ENCODE peak calls at places on chromosomes 6 and 20, in seven cellular contexts. One of them, this sample, is unnamed.

GRCh38 chr6:78845567-78845966 is 21.8 kb upstream of the IRAK1BP1 start:
- DNase-seq in K562: no peak
- DNase-seq in sigmoid colon: no peak
- DNase-seq in HCT116: no peak
- DNase-seq in transverse colon: no peak
- DNase-seq in spleen: no peak
- DNase-seq in breast epithelium: no peak
- DNase-seq in this sample: no peak

GRCh38 chr20:61052195-61052594 is 199.9 kb upstream of the CDH4 start:
- DNase-seq in breast epithelium: no peak
- DNase-seq in K562: no peak
- DNase-seq in HCT116: no peak
- DNase-seq in spleen: no peak
- DNase-seq in sigmoid colon: peak
- DNase-seq in transverse colon: no peak
- DNase-seq in this sample: no peak

GRCh38 chr6:152299336-152299735 is 337.8 kb downstream of the SYNE1 start:
- DNase-seq in transverse colon: no peak
- DNase-seq in spleen: no peak
- DNase-seq in HCT116: no peak
- DNase-seq in K562: no peak
- DNase-seq in sigmoid colon: no peak
- DNase-seq in breast epithelium: no peak
- DNase-seq in this sample: no peak

GRCh38 chr6:37077459-37078296 is 72.2 kb downstream of the FGD2 start:
- DNase-seq in breast epithelium: peak
- DNase-seq in K562: no peak
- DNase-seq in transverse colon: peak
- DNase-seq in HCT116: no peak
- DNase-seq in sigmoid colon: peak
- DNase-seq in spleen: no peak
- DNase-seq in this sample: no peak

GRCh38 chr20:3935295-3935955 is 46.2 kb downstream of the PANK2 start:
- DNase-seq in transverse colon: no peak
- DNase-seq in K562: no peak
- DNase-seq in HCT116: no peak
- DNase-seq in spleen: no peak
- DNase-seq in sigmoid colon: peak
- DNase-seq in breast epithelium: no peak
- DNase-seq in this sample: no peak

GRCh38 chr6:161233986-161234620 is 39.8 kb downstream of the AGPAT4 start:
- DNase-seq in sigmoid colon: peak
- DNase-seq in breast epithelium: no peak
- DNase-seq in K562: no peak
- DNase-seq in HCT116: peak
- DNase-seq in transverse colon: peak
- DNase-seq in spleen: no peak
- DNase-seq in this sample: no peak

GRCh38 chr6:109082178-109082577 is 12.5 kb downstream of the SESN1 start:
- DNase-seq in sigmoid colon: no peak
- DNase-seq in breast epithelium: no peak
- DNase-seq in spleen: no peak
- DNase-seq in K562: no peak
- DNase-seq in transverse colon: no peak
- DNase-seq in HCT116: no peak
- DNase-seq in this sample: no peak

GRCh38 chr6:158793432-158793831 is 25.7 kb downstream of the EZR start:
- DNase-seq in sigmoid colon: no peak
- DNase-seq in HCT116: peak
- DNase-seq in transverse colon: peak
- DNase-seq in breast epithelium: no peak
- DNase-seq in K562: peak
- DNase-seq in spleen: no peak
- DNase-seq in this sample: no peak

GRCh38 chr6:41577865-41578713 is 31.9 kb downstream of the FOXP4 start:
- DNase-seq in K562: peak
- DNase-seq in breast epithelium: peak
- DNase-seq in HCT116: peak
- DNase-seq in transverse colon: no peak
- DNase-seq in spleen: no peak
- DNase-seq in sigmoid colon: no peak
- DNase-seq in this sample: no peak

GRCh38 chr20:33181482-33182093 is 13.6 kb downstream of the BPIFA2 start:
- DNase-seq in sigmoid colon: no peak
- DNase-seq in spleen: no peak
- DNase-seq in breast epithelium: no peak
- DNase-seq in HCT116: no peak
- DNase-seq in transverse colon: no peak
- DNase-seq in K562: no peak
- DNase-seq in this sample: no peak

GRCh38 chr6:142155091-142155490 is 8.0 kb downstream of the VTA1 start:
- DNase-seq in HCT116: no peak
- DNase-seq in K562: no peak
- DNase-seq in transverse colon: no peak
- DNase-seq in spleen: no peak
- DNase-seq in sigmoid colon: no peak
- DNase-seq in breast epithelium: no peak
- DNase-seq in this sample: no peak

GRCh38 chr6:50974319-50974718 is 155.6 kb downstream of the TFAP2B start:
- DNase-seq in HCT116: no peak
- DNase-seq in transverse colon: no peak
- DNase-seq in breast epithelium: no peak
- DNase-seq in sigmoid colon: no peak
- DNase-seq in K562: no peak
- DNase-seq in spleen: no peak
- DNase-seq in this sample: no peak

GRCh38 chr20:49351775-49352174 is 73.9 kb upstream of the ZNFX1 start:
- DNase-seq in HCT116: no peak
- DNase-seq in K562: no peak
- DNase-seq in breast epithelium: no peak
- DNase-seq in spleen: no peak
- DNase-seq in transverse colon: no peak
- DNase-seq in sigmoid colon: no peak
- DNase-seq in this sample: no peak

GRCh38 chr20:49348563-49348962 is 70.7 kb upstream of the ZNFX1 start:
- DNase-seq in K562: no peak
- DNase-seq in spleen: no peak
- DNase-seq in HCT116: no peak
- DNase-seq in transverse colon: no peak
- DNase-seq in breast epithelium: no peak
- DNase-seq in sigmoid colon: no peak
- DNase-seq in this sample: no peak

GRCh38 chr20:49347156-49347555 is 69.3 kb upstream of the ZNFX1 start:
- DNase-seq in sigmoid colon: no peak
- DNase-seq in HCT116: no peak
- DNase-seq in spleen: no peak
- DNase-seq in K562: no peak
- DNase-seq in transverse colon: no peak
- DNase-seq in breast epithelium: no peak
- DNase-seq in this sample: no peak

GRCh38 chr20:49349078-49349477 is 71.2 kb upstream of the ZNFX1 start:
- DNase-seq in HCT116: no peak
- DNase-seq in breast epithelium: no peak
- DNase-seq in sigmoid colon: no peak
- DNase-seq in K562: no peak
- DNase-seq in transverse colon: no peak
- DNase-seq in spleen: no peak
- DNase-seq in this sample: no peak

GRCh38 chr20:49349678-49350077 is 71.8 kb upstream of the ZNFX1 start:
- DNase-seq in K562: no peak
- DNase-seq in HCT116: no peak
- DNase-seq in transverse colon: peak
- DNase-seq in sigmoid colon: peak
- DNase-seq in breast epithelium: no peak
- DNase-seq in spleen: no peak
- DNase-seq in this sample: no peak
- TF ChIP-seq POLR2AphosphoS5 in K562: no peak
- TF ChIP-seq POLR2AphosphoS5 in HCT116: no peak
- TF ChIP-seq POLR2AphosphoS5 in transverse colon: no peak
- TF ChIP-seq POLR2AphosphoS5 in sigmoid colon: peak
- TF ChIP-seq POLR2AphosphoS5 in breast epithelium: no peak
- TF ChIP-seq POLR2AphosphoS5 in spleen: no peak
- TF ChIP-seq POLR2AphosphoS5 in this sample: no peak

DNA sequence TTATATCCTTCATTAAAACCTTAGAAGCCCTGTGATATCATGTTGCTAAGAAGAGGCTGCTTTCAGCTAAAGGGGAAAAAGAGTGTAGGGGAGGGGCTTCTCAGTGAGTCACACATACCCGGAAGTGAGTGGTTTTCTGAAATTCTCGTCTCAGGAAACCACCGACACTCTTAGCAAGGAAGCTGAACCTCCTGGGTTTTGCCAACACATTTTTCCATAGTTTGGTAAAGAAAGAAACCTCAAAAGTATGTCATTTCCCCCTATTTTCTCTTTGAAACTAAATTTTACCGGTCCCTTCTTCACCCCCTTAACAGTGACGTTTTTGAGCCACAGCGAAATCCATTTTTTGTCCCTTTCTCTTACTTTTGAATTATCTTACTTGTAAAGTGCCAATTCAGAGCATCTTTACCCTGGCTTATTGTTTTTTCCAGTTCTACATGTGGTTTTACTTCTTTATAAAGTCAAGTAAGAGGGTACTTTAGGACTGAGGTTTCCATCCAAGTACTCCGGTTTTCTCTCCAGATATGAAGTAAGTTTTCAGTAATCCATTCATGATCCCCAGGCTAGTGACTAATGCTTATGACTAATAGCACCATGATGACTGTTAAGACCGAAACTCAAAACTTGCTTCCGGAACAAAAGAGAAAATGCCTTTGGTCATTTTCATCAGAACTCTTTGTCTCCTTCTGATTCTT is 219.3 kb downstream of the ARHGAP18 start:
- DNase-seq in spleen: no peak
- DNase-seq in HCT116: peak
- DNase-seq in breast epithelium: peak
- DNase-seq in transverse colon: peak
- DNase-seq in sigmoid colon: no peak
- DNase-seq in K562: peak
- DNase-seq in this sample: peak
- TF ChIP-seq POLR2A in spleen: no peak
- TF ChIP-seq POLR2A in HCT116: peak
- TF ChIP-seq POLR2A in breast epithelium: no peak
- TF ChIP-seq POLR2A in transverse colon: peak
- TF ChIP-seq POLR2A in sigmoid colon: no peak
- TF ChIP-seq POLR2A in K562: peak
- TF ChIP-seq POLR2A in this sample: peak

DNA sequence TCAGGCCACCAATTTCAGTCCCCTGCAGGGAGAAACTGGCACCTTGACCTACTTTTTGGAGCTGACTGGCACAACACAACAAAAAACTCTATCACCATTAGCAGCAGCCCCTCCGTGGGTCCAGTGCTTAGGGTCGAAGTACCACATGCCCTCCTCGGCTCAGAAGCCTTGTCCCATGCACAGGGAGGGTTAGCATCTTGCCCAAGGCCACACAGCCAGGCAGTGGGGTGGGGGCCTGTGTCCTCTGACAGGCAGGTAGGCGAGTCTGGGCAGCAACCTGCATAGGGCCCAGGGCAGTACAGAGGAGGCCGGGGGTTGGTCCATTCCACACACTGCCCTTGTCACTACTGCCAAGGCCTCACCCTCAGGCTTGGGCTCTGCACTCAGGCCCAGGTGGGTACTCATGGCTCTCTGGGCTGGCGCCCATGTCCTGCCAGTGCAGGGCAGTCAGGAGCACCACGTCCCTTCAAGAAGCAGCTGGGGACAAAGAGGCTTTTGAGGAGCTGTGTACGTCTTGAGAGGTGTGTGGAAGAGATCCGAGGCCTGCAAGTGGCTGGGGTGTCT is 53.6 kb downstream of the PYGB start:
- DNase-seq in breast epithelium: no peak
- DNase-seq in sigmoid colon: no peak
- DNase-seq in HCT116: no peak
- DNase-seq in transverse colon: no peak
- DNase-seq in K562: no peak
- DNase-seq in spleen: no peak
- DNase-seq in this sample: no peak
- TF ChIP-seq POLR2AphosphoS5 in breast epithelium: no peak
- TF ChIP-seq POLR2AphosphoS5 in sigmoid colon: no peak
- TF ChIP-seq POLR2AphosphoS5 in HCT116: no peak
- TF ChIP-seq POLR2AphosphoS5 in transverse colon: no peak
- TF ChIP-seq POLR2AphosphoS5 in K562: no peak
- TF ChIP-seq POLR2AphosphoS5 in spleen: no peak
- TF ChIP-seq POLR2AphosphoS5 in this sample: no peak

GRCh38 chr20:5122861-5123260 is 3.1 kb upstream of the PCNA start:
- DNase-seq in transverse colon: no peak
- DNase-seq in sigmoid colon: no peak
- DNase-seq in spleen: no peak
- DNase-seq in K562: no peak
- DNase-seq in HCT116: no peak
- DNase-seq in breast epithelium: no peak
- DNase-seq in this sample: no peak

GRCh38 chr20:5118220-5119142 is 1.3 kb downstream of the PCNA start:
- DNase-seq in K562: no peak
- DNase-seq in HCT116: no peak
- DNase-seq in sigmoid colon: no peak
- DNase-seq in breast epithelium: no peak
- DNase-seq in transverse colon: no peak
- DNase-seq in spleen: no peak
- DNase-seq in this sample: no peak

GRCh38 chr20:5119435-5120188 is at the start of gene PCNA:
- DNase-seq in K562: peak
- DNase-seq in breast epithelium: peak
- DNase-seq in HCT116: peak
- DNase-seq in sigmoid colon: peak
- DNase-seq in transverse colon: peak
- DNase-seq in spleen: peak
- DNase-seq in this sample: peak

GRCh38 chr20:5119143-5119434 is 669 bp downstream of the PCNA start:
- DNase-seq in HCT116: no peak
- DNase-seq in K562: no peak
- DNase-seq in spleen: no peak
- DNase-seq in breast epithelium: no peak
- DNase-seq in transverse colon: no peak
- DNase-seq in sigmoid colon: no peak
- DNase-seq in this sample: no peak

GRCh38 chr20:5120189-5120484 is 379 bp upstream of the PCNA start:
- DNase-seq in spleen: no peak
- DNase-seq in K562: no peak
- DNase-seq in transverse colon: no peak
- DNase-seq in breast epithelium: no peak
- DNase-seq in HCT116: no peak
- DNase-seq in sigmoid colon: no peak
- DNase-seq in this sample: no peak
- TF ChIP-seq POLR2A in spleen: no peak
- TF ChIP-seq POLR2A in K562: no peak
- TF ChIP-seq POLR2A in transverse colon: no peak
- TF ChIP-seq POLR2A in breast epithelium: no peak
- TF ChIP-seq POLR2A in HCT116: no peak
- TF ChIP-seq POLR2A in sigmoid colon: no peak
- TF ChIP-seq POLR2A in this sample: no peak